ENCODE peak calls at places on chromosomes 6 and 20, in four cellular contexts. One of them, this sample, is unnamed.

GRCh38 chr6:90103056-90103793 is 193.4 kb downstream of the BACH2 start:
- ATAC-seq in pancreas: no peak
- ATAC-seq in CD8-positive, alpha-beta T cell: peak
- ATAC-seq in HepG2: no peak
- ATAC-seq in this sample: no peak

GRCh38 chr6:87628881-87629280 is 38.9 kb downstream of the ORC3 start:
- ATAC-seq in HepG2: no peak
- ATAC-seq in pancreas: no peak
- ATAC-seq in CD8-positive, alpha-beta T cell: no peak
- ATAC-seq in this sample: no peak

GRCh38 chr20:35002426-35003210 is 47.0 kb downstream of the MYH7B start:
- ATAC-seq in HepG2: peak
- ATAC-seq in pancreas: no peak
- ATAC-seq in CD8-positive, alpha-beta T cell: no peak
- ATAC-seq in this sample: no peak

GRCh38 chr6:100132005-100132404 is 138.0 kb upstream of the MCHR2 start:
- ATAC-seq in CD8-positive, alpha-beta T cell: no peak
- ATAC-seq in pancreas: no peak
- ATAC-seq in HepG2: no peak
- ATAC-seq in this sample: no peak

GRCh38 chr6:104614394-104614793 is 245.3 kb downstream of the HACE1 start:
- ATAC-seq in HepG2: no peak
- ATAC-seq in pancreas: no peak
- ATAC-seq in CD8-positive, alpha-beta T cell: no peak
- ATAC-seq in this sample: no peak

GRCh38 chr6:84546427-84546914 is 217.9 kb downstream of the TBX18 start:
- ATAC-seq in pancreas: no peak
- ATAC-seq in HepG2: no peak
- ATAC-seq in CD8-positive, alpha-beta T cell: no peak
- ATAC-seq in this sample: no peak

GRCh38 chr6:5681480-5681879 is 325.2 kb downstream of the NRN1 start:
- ATAC-seq in pancreas: no peak
- ATAC-seq in CD8-positive, alpha-beta T cell: peak
- ATAC-seq in HepG2: no peak
- ATAC-seq in this sample: no peak

GRCh38 chr6:31180500-31180899 is 10.0 kb upstream of the POU5F1 start:
- ATAC-seq in pancreas: peak
- ATAC-seq in CD8-positive, alpha-beta T cell: peak
- ATAC-seq in HepG2: no peak
- ATAC-seq in this sample: peak

DNA sequence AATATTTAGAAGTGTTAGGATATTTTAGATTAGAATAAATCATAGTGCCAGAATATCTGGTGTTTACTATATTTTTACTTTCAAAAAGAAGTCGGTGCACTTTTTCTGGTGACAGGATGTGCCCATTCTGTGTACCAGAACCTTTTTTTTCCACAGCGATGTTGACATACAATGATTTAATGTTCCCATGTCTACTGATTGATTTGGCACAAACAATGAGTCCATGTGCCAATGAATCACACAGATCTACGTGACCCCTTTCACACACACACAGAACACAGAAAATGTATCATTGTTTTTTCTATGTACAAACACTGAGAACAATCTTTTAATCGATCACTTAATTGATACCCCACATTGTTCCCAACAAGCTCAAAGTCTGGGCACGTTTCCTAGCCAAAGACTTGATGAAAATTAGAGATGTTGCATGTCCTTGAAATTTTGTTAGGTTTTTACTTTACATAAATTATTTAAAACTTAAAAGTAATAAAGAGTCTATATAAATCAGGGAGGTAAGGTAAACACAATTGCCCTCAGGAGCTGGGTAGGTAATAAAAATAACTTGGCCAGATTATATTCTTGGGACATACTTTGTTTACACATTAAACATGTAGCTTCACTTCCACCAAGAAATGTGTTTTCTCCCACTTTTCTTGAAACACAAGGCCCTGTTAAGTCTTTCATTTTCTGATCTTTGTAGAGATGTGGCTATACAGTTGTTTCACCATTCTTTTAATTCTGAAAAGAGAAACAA is 36.4 kb upstream of the SOX4 start:
- ATAC-seq in pancreas: peak
- ATAC-seq in CD8-positive, alpha-beta T cell: no peak
- ATAC-seq in HepG2: no peak
- ATAC-seq in this sample: no peak
- H3K27ac ChIP-seq in pancreas: no peak
- H3K27ac ChIP-seq in CD8-positive, alpha-beta T cell: no peak
- H3K27ac ChIP-seq in HepG2: no peak
- H3K27ac ChIP-seq in this sample: no peak

GRCh38 chr20:1798982-1799381 is 96.2 kb upstream of the SIRPA start:
- ATAC-seq in HepG2: no peak
- ATAC-seq in CD8-positive, alpha-beta T cell: no peak
- ATAC-seq in pancreas: no peak
- ATAC-seq in this sample: no peak

GRCh38 chr20:1800180-1800579 is 95.0 kb upstream of the SIRPA start:
- ATAC-seq in HepG2: no peak
- ATAC-seq in CD8-positive, alpha-beta T cell: no peak
- ATAC-seq in pancreas: no peak
- ATAC-seq in this sample: no peak

GRCh38 chr20:1801551-1801950 is 93.7 kb upstream of the SIRPA start:
- ATAC-seq in CD8-positive, alpha-beta T cell: no peak
- ATAC-seq in pancreas: no peak
- ATAC-seq in HepG2: no peak
- ATAC-seq in this sample: no peak

GRCh38 chr20:1802385-1803215 is 92.6 kb upstream of the SIRPA start:
- ATAC-seq in HepG2: peak
- ATAC-seq in CD8-positive, alpha-beta T cell: peak
- ATAC-seq in pancreas: peak
- ATAC-seq in this sample: peak

GRCh38 chr20:1800777-1801176 is 94.4 kb upstream of the SIRPA start:
- ATAC-seq in HepG2: no peak
- ATAC-seq in CD8-positive, alpha-beta T cell: no peak
- ATAC-seq in pancreas: no peak
- ATAC-seq in this sample: no peak
- TF ChIP-seq CTCF in HepG2: peak
- TF ChIP-seq CTCF in CD8-positive, alpha-beta T cell: no peak
- TF ChIP-seq CTCF in pancreas: no peak
- TF ChIP-seq CTCF in this sample: no peak

DNA sequence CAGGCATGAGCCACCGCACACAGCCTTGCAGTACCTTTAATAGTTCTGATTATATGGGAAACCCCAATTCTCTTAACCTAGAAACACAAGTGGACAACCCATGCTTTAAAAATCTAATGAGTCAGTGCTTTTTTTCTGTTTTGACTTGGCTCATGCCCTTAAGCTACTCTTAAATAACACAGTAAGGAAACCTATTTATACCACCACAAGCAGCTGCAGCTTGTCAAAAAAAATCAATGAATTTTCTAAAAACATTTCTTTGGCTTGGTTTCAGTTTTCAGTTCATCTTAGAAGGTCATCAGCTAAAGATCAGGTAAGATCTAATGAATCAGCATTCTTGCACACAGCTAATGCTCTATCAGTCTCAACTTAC is 124.1 kb upstream of the DST start:
- ATAC-seq in pancreas: no peak
- ATAC-seq in HepG2: no peak
- ATAC-seq in CD8-positive, alpha-beta T cell: no peak
- ATAC-seq in this sample: no peak
- H3K27ac ChIP-seq in pancreas: no peak
- H3K27ac ChIP-seq in HepG2: no peak
- H3K27ac ChIP-seq in CD8-positive, alpha-beta T cell: no peak
- H3K27ac ChIP-seq in this sample: no peak

DNA sequence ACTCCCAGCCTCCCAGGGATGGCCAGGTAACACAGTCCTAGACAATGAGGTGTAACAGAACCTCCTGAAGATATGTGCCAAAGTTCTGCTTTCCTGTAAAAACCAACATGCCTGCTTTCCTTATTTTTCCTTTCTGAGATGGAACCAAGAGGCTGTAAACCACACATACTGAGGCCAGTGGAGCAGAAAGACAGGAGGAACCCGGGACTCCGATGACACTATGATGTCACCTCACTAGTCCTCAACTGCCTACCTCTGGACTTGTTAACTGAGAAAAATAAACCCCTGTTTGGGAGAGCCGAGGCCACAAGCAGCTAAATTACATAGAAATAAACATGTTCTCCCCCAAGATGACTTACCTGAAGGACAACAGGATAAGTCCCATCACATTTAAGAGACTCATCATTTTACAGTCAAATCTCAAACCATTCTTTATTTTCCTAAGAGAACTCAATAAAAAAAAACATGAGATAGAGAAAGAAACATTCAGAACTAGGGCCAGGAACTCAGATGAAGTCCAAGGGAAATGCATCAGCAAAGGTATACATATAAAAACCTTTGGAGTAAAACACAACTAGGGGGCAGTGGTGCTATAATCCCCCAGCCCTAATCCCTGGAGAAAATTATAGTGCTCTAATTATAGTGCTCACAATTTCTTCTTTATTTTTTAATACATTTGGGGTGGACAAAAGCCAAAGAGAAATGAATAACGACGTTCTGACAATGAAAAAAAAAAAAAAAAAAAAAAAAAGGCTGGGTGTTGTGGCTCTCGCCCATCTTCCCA is 100.4 kb upstream of the EMILIN3 start:
- ATAC-seq in HepG2: peak
- ATAC-seq in CD8-positive, alpha-beta T cell: no peak
- ATAC-seq in pancreas: no peak
- ATAC-seq in this sample: no peak
- TF ChIP-seq CTCF in HepG2: peak
- TF ChIP-seq CTCF in CD8-positive, alpha-beta T cell: no peak
- TF ChIP-seq CTCF in pancreas: no peak
- TF ChIP-seq CTCF in this sample: no peak

GRCh38 chr6:107578642-107579332 is 88.9 kb downstream of the SOBP start:
- ATAC-seq in pancreas: no peak
- ATAC-seq in CD8-positive, alpha-beta T cell: no peak
- ATAC-seq in HepG2: no peak
- ATAC-seq in this sample: no peak

GRCh38 chr6:107574856-107575255 is 84.9 kb downstream of the SOBP start:
- ATAC-seq in CD8-positive, alpha-beta T cell: no peak
- ATAC-seq in pancreas: no peak
- ATAC-seq in HepG2: no peak
- ATAC-seq in this sample: no peak

GRCh38 chr6:107576852-107577251 is 86.9 kb downstream of the SOBP start:
- ATAC-seq in HepG2: no peak
- ATAC-seq in pancreas: no peak
- ATAC-seq in CD8-positive, alpha-beta T cell: no peak
- ATAC-seq in this sample: no peak

DNA sequence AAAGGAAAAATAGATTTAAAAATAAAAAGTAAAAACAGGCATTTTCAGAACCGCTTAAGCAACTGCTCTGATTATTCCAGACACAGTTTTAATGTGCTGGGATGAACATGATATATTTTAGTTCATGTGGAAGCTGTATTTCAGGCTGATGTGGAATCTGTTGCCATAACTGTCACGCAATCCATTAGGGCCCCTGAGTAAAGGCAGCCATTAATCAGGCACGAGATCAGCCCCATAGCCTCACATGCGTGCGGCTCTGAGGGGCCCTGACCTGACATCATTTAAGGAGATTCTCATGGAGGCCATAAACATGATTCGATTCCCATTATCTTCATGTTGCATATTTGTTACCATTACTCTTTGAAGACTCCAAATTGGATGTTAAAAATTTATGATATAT is 89.5 kb downstream of the SOBP start:
- ATAC-seq in pancreas: no peak
- ATAC-seq in CD8-positive, alpha-beta T cell: no peak
- ATAC-seq in HepG2: no peak
- ATAC-seq in this sample: no peak
- H3K27ac ChIP-seq in pancreas: no peak
- H3K27ac ChIP-seq in CD8-positive, alpha-beta T cell: no peak
- H3K27ac ChIP-seq in HepG2: no peak
- H3K27ac ChIP-seq in this sample: no peak

GRCh38 chr6:92161953-92162352 is 1257.4 kb downstream of the EPHA7 start:
- ATAC-seq in HepG2: no peak
- ATAC-seq in CD8-positive, alpha-beta T cell: no peak
- ATAC-seq in pancreas: no peak
- ATAC-seq in this sample: no peak

GRCh38 chr6:92160226-92160625 is 1259.1 kb downstream of the EPHA7 start:
- ATAC-seq in pancreas: no peak
- ATAC-seq in CD8-positive, alpha-beta T cell: no peak
- ATAC-seq in HepG2: no peak
- ATAC-seq in this sample: no peak

GRCh38 chr6:92159046-92159445 is 1260.3 kb downstream of the EPHA7 start:
- ATAC-seq in HepG2: peak
- ATAC-seq in CD8-positive, alpha-beta T cell: no peak
- ATAC-seq in pancreas: no peak
- ATAC-seq in this sample: no peak
- TF ChIP-seq CTCF in HepG2: no peak
- TF ChIP-seq CTCF in CD8-positive, alpha-beta T cell: no peak
- TF ChIP-seq CTCF in pancreas: no peak
- TF ChIP-seq CTCF in this sample: no peak

GRCh38 chr6:18262812-18263560 is 1.3 kb downstream of the DEK start:
- ATAC-seq in CD8-positive, alpha-beta T cell: peak
- ATAC-seq in HepG2: no peak
- ATAC-seq in pancreas: no peak
- ATAC-seq in this sample: no peak
- H3K27ac ChIP-seq in CD8-positive, alpha-beta T cell: peak
- H3K27ac ChIP-seq in HepG2: peak
- H3K27ac ChIP-seq in pancreas: peak
- H3K27ac ChIP-seq in this sample: peak

DNA sequence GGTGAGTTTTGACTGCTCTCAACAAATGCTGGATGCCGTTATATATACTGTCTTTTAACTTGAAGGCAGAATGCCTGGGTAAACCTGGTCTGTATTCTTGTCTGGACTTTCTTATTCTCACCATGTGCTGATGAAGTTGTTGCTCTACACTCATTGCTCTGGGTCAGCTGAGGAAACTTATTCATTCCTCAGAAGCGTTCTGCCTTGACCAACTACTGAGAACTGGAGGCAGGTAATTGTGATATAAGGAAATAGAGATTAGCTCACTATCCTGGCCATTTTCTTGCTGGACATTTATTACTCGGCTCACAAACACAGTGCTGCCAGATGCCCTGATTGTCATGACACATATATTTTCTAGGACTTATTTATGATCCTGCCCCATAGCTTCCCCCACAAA is 103.6 kb downstream of the DNAH8 start:
- ATAC-seq in pancreas: no peak
- ATAC-seq in HepG2: no peak
- ATAC-seq in CD8-positive, alpha-beta T cell: no peak
- ATAC-seq in this sample: no peak
- TF ChIP-seq CTCF in pancreas: no peak
- TF ChIP-seq CTCF in HepG2: no peak
- TF ChIP-seq CTCF in CD8-positive, alpha-beta T cell: no peak
- TF ChIP-seq CTCF in this sample: no peak

DNA sequence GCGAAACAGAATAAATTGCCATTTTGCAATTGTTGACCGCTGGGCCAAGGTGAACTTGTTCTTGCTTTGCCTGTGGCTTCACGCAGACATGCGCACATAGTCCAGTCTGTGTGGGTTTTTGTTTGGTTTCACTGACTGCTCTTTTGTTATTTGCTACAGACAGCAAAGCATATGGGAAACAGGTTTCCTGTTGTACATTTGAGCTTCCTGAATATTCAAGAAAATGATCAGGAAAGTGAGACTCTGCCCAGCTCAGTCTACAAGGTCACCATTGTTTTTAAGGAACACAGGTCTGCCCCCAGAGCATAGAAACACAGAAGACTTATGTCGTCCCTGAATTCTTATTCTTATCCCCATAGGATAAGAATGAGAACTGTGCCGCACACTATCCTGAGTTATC is 55.6 kb downstream of the SASH1 start:
- ATAC-seq in HepG2: no peak
- ATAC-seq in CD8-positive, alpha-beta T cell: no peak
- ATAC-seq in pancreas: no peak
- ATAC-seq in this sample: no peak
- H3K27ac ChIP-seq in HepG2: no peak
- H3K27ac ChIP-seq in CD8-positive, alpha-beta T cell: no peak
- H3K27ac ChIP-seq in pancreas: no peak
- H3K27ac ChIP-seq in this sample: peak

This sample was measured in gastroesophageal sphincter.